ENCODE peak calls at places on chromosomes 6 and 20, in eight cellular contexts. One of them, this sample, is unnamed.
A peak's percentile ranks its signal among the peaks of the same experiment; 100 is the strongest.

GRCh38 chr6:42452171-42453026 is 673 bp upstream of the TRERF1 start:
- DNase-seq in GM10248: peak; percentile 75
- DNase-seq in heart right ventricle: peak; percentile 73
- DNase-seq in H9: peak; percentile 87
- DNase-seq in HCT116: peak; percentile 60
- DNase-seq in Caco-2: peak; percentile 56
- DNase-seq in fibroblast of lung: peak; percentile 81
- DNase-seq in CD8-positive, alpha-beta T cell: peak; percentile 62
- DNase-seq in this sample: peak; percentile 82

GRCh38 chr20:539848-540247 is 3.7 kb downstream of the CSNK2A1 start:
- DNase-seq in GM10248: no peak
- DNase-seq in fibroblast of lung: peak; percentile 73
- DNase-seq in CD8-positive, alpha-beta T cell: no peak
- DNase-seq in HCT116: no peak
- DNase-seq in H9: no peak
- DNase-seq in Caco-2: no peak
- DNase-seq in heart right ventricle: no peak
- DNase-seq in this sample: peak; percentile 58

GRCh38 chr20:58086763-58087566 is 141.5 kb downstream of the ANKRD60 start:
- DNase-seq in Caco-2: peak; percentile 64
- DNase-seq in fibroblast of lung: peak; percentile 51
- DNase-seq in heart right ventricle: no peak
- DNase-seq in GM10248: peak; percentile 43
- DNase-seq in HCT116: peak; percentile 16
- DNase-seq in CD8-positive, alpha-beta T cell: no peak
- DNase-seq in H9: peak; percentile 67
- DNase-seq in this sample: peak; percentile 60

GRCh38 chr6:45422541-45423110 is 44.9 kb upstream of the SUPT3H start:
- DNase-seq in fibroblast of lung: peak; percentile 72
- DNase-seq in CD8-positive, alpha-beta T cell: peak; percentile 77
- DNase-seq in HCT116: no peak
- DNase-seq in Caco-2: peak; percentile 20
- DNase-seq in GM10248: peak; percentile 17
- DNase-seq in H9: peak; percentile 68
- DNase-seq in heart right ventricle: peak; percentile 35
- DNase-seq in this sample: peak; percentile 32

GRCh38 chr6:155349129-155349528 is 34.8 kb upstream of the TFB1M start:
- DNase-seq in H9: no peak
- DNase-seq in Caco-2: no peak
- DNase-seq in CD8-positive, alpha-beta T cell: no peak
- DNase-seq in GM10248: no peak
- DNase-seq in fibroblast of lung: peak; percentile 63
- DNase-seq in HCT116: no peak
- DNase-seq in heart right ventricle: no peak
- DNase-seq in this sample: no peak

GRCh38 chr6:125526007-125526720 is 223.3 kb upstream of the HEY2 start:
- DNase-seq in GM10248: no peak
- DNase-seq in Caco-2: no peak
- DNase-seq in CD8-positive, alpha-beta T cell: no peak
- DNase-seq in heart right ventricle: no peak
- DNase-seq in H9: no peak
- DNase-seq in HCT116: no peak
- DNase-seq in fibroblast of lung: no peak
- DNase-seq in this sample: no peak

GRCh38 chr6:131023834-131024504 is 39.1 kb downstream of the EPB41L2 start:
- DNase-seq in heart right ventricle: no peak
- DNase-seq in H9: no peak
- DNase-seq in Caco-2: no peak
- DNase-seq in CD8-positive, alpha-beta T cell: no peak
- DNase-seq in GM10248: no peak
- DNase-seq in fibroblast of lung: peak; percentile 89
- DNase-seq in HCT116: peak; percentile 3
- DNase-seq in this sample: peak; percentile 76

GRCh38 chr6:140160909-140161308 is 786.5 kb upstream of the CITED2 start:
- DNase-seq in CD8-positive, alpha-beta T cell: no peak
- DNase-seq in Caco-2: no peak
- DNase-seq in fibroblast of lung: no peak
- DNase-seq in GM10248: no peak
- DNase-seq in H9: no peak
- DNase-seq in heart right ventricle: no peak
- DNase-seq in HCT116: no peak
- DNase-seq in this sample: no peak

GRCh38 chr20:17676942-17677341 is 5.1 kb downstream of the RRBP1 start:
- DNase-seq in CD8-positive, alpha-beta T cell: no peak
- DNase-seq in H9: no peak
- DNase-seq in GM10248: no peak
- DNase-seq in Caco-2: no peak
- DNase-seq in heart right ventricle: no peak
- DNase-seq in fibroblast of lung: no peak
- DNase-seq in HCT116: no peak
- DNase-seq in this sample: no peak

GRCh38 chr6:52914516-52914915 is 5.0 kb upstream of the GSTA3 start:
- DNase-seq in HCT116: no peak
- DNase-seq in Caco-2: no peak
- DNase-seq in heart right ventricle: no peak
- DNase-seq in fibroblast of lung: no peak
- DNase-seq in H9: no peak
- DNase-seq in GM10248: no peak
- DNase-seq in CD8-positive, alpha-beta T cell: no peak
- DNase-seq in this sample: no peak

DNA sequence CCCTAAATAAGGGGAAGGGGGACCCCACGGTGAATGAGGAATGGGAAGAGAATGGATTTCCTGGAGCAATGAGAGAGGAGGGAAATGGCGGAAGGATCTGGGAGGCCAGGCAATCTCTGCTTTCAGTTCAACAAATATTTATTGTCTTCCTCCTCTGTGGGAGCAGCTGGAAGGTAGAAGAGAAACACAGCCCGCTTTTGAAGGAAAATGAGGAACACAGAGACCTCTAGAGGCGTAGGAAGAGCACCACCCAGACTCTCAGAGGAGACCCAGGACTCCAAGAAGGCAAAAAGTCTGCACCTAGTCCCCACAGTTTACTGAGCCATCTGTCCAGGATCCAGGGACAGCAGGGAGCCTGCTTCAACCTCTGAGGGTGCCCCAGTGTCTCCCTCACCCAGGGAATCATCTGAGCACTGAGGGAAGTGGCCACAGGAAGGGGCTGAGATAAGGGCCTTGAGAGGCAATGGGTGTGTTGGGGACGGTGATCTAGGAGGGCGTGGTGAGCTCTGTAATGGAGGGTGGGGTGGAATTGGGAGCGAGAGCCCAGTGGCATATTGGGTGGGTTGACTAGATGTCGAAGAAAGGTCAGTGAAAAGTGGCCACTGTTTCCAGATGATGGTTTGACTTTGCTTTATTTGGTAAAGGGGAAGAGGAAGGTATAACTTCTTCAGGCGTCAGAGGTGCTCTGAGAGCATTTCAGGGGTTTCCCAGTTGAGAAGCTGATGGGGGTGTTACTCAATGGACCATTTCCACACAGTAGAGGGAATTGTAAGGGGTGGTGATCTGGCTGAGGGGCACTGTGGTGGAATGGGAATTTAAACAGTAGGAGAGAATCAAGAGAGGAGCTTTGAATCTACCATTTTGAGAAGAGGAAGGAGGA is 610 bp downstream of the PSORS1C1 start:
- DNase-seq in heart right ventricle: no peak
- DNase-seq in fibroblast of lung: peak; percentile 58
- DNase-seq in HCT116: peak; percentile 58
- DNase-seq in H9: no peak
- DNase-seq in CD8-positive, alpha-beta T cell: no peak
- DNase-seq in Caco-2: no peak
- DNase-seq in GM10248: no peak
- DNase-seq in this sample: peak; percentile 81
- TF ChIP-seq CTCF in heart right ventricle: no peak
- TF ChIP-seq CTCF in fibroblast of lung: peak; percentile 18
- TF ChIP-seq CTCF in HCT116: peak; percentile 53
- TF ChIP-seq CTCF in H9: peak; percentile 45
- TF ChIP-seq CTCF in CD8-positive, alpha-beta T cell: no peak
- TF ChIP-seq CTCF in Caco-2: peak; percentile 9
- TF ChIP-seq CTCF in GM10248: no peak
- TF ChIP-seq CTCF in this sample: peak; percentile 33

DNA sequence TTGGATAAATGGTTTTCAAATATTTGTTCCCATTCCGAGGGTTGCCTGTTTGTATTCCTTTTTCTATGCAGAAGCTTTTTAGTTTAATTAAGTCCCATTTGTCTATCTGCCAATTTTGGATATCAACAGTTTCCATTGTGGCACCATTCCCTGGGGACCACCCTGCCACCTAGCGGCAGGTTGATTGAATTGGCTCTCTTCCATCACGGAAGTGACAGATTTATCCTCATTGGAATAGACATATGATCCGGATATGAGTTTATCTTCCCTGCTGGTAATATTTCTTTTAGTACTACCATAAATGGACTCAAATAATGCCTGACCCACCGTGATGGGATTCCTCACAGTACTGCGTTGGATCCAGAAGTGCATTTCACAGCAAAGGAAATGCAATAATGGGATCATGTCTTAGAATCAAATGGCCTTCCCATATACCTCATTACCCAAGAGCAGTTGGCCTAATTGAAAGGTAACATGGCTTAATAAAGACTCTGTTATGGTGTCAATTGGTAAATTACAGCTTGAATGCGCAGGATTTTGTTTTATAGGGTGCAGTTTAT is 327.0 kb downstream of the BMP2 start:
- DNase-seq in HCT116: peak; percentile 4
- DNase-seq in CD8-positive, alpha-beta T cell: no peak
- DNase-seq in GM10248: no peak
- DNase-seq in heart right ventricle: peak; percentile 11
- DNase-seq in fibroblast of lung: peak; percentile 10
- DNase-seq in H9: peak; percentile 50
- DNase-seq in Caco-2: peak; percentile 75
- DNase-seq in this sample: peak; percentile 65
- TF ChIP-seq CTCF in HCT116: peak; percentile 72
- TF ChIP-seq CTCF in CD8-positive, alpha-beta T cell: no peak
- TF ChIP-seq CTCF in GM10248: peak; percentile 49
- TF ChIP-seq CTCF in heart right ventricle: no peak
- TF ChIP-seq CTCF in fibroblast of lung: no peak
- TF ChIP-seq CTCF in H9: peak; percentile 96
- TF ChIP-seq CTCF in Caco-2: peak; percentile 85
- TF ChIP-seq CTCF in this sample: peak; percentile 63

DNA sequence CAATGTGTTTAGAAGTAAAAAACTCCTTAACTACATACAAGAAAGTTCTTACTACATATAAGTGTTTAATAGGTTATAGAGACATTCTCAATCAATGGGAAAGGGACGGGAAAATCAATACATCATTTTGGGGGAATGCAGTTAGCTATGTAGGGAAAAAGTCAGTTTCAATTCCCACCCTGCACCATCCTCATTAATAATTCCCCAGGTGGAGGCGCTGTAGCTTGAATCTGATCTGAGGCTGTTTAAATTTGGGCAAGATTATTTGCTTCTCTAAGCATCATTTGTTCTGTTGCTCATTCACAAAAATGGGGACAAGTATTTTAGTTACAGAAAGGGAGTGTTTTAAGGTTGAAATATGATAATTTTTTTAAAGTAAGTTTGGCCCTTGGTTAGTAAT is 19.1 kb downstream of the OLIG3 start:
- DNase-seq in heart right ventricle: no peak
- DNase-seq in Caco-2: no peak
- DNase-seq in HCT116: no peak
- DNase-seq in GM10248: no peak
- DNase-seq in H9: no peak
- DNase-seq in fibroblast of lung: no peak
- DNase-seq in CD8-positive, alpha-beta T cell: no peak
- DNase-seq in this sample: no peak
- TF ChIP-seq CTCF in heart right ventricle: no peak
- TF ChIP-seq CTCF in Caco-2: no peak
- TF ChIP-seq CTCF in HCT116: peak; percentile 55
- TF ChIP-seq CTCF in GM10248: no peak
- TF ChIP-seq CTCF in H9: peak; percentile 75
- TF ChIP-seq CTCF in fibroblast of lung: no peak
- TF ChIP-seq CTCF in CD8-positive, alpha-beta T cell: no peak
- TF ChIP-seq CTCF in this sample: no peak

DNA sequence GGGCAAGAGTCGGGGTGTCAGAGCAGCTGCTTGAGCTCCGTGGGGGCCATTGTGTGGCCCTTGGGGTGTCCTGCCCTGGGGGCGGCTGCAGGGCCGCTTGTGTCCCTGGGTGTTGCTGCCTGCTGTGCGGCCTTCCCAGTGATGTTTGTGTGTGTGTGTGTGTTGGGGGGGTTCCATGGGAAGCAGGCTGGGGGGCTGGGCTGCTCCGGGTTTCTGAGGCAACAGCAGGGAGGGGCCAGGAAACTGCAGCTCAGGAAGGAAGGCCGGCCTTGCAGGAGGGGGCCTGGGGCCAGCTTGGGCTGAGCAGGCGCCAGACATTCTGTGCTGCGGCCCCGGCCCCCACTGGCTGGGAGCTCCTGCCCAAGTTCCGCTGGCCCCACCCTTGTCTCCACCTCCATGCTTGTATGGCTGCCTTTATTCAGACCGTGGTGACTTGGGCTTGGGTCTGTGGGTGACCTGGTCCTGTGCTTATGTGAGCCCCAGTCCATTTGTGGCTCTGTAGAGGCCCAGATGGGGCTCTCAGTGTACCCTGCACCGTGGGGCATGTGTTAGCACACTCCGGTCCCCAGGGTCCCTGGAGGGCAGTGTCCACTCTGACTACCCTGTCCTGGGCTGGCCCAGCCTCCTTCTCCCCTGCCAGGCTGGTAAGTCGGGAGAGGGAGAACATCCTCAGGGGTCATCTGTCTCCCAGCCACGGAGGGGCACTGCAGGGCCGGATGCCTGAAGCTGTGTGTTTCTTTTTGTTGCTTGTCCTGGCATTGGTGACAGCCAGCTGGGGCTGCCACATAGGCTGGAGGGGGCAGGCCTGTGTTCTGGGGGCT is 4.6 kb upstream of the SOX18 start:
- DNase-seq in GM10248: peak; percentile 62
- DNase-seq in H9: peak; percentile 78
- DNase-seq in fibroblast of lung: no peak
- DNase-seq in CD8-positive, alpha-beta T cell: no peak
- DNase-seq in Caco-2: peak; percentile 59
- DNase-seq in heart right ventricle: peak; percentile 80
- DNase-seq in HCT116: peak; percentile 29
- DNase-seq in this sample: peak; percentile 33
- TF ChIP-seq CTCF in GM10248: peak; percentile 41
- TF ChIP-seq CTCF in H9: peak; percentile 55
- TF ChIP-seq CTCF in fibroblast of lung: peak; percentile 12
- TF ChIP-seq CTCF in CD8-positive, alpha-beta T cell: no peak
- TF ChIP-seq CTCF in Caco-2: peak; percentile 40
- TF ChIP-seq CTCF in heart right ventricle: no peak
- TF ChIP-seq CTCF in HCT116: peak; percentile 52
- TF ChIP-seq CTCF in this sample: no peak

DNA sequence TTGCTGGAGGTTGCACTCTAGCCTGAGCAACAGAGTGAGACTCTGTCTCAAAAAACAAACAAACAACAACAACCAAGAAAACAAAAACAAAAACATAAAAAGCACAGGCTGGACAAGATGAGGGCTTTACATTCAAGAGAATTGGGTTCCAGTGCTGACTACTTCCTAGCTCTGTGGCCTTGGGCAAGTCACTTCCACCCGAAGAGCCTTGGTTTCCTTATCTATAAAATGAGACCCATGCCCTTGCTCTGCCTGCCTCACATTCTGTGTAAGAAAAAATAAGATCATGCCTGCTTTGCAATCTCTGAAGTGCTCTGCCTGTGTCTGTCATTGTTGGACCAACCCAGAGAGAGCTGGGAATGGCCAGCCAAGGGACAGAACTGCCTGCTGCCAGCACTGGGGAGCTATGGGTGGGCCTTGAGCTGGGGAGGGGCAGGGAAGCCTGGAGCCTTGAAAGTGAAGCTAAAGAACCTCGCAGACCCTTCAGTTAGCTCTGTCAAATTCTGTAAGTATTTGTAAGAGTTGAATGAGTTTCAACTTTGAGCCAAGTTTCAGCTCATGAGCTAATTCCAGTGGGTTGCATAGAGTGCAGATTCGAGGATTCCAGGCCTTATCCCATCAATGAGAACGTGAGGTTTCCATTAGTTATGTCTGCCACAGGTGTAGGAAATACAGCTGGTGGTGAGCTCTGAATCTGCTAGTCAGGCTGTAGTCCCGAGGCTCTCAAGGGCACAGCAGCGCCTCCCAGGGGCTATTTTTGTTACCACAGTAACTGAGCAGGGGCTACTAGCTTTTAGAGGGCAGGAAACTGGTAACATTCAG is 93.2 kb downstream of the DLGAP4 start:
- DNase-seq in Caco-2: peak; percentile 87
- DNase-seq in heart right ventricle: no peak
- DNase-seq in GM10248: peak; percentile 68
- DNase-seq in H9: peak; percentile 95
- DNase-seq in HCT116: peak; percentile 91
- DNase-seq in fibroblast of lung: peak; percentile 6
- DNase-seq in CD8-positive, alpha-beta T cell: peak; percentile 27
- DNase-seq in this sample: peak; percentile 56
- TF ChIP-seq CTCF in Caco-2: peak; percentile 69
- TF ChIP-seq CTCF in heart right ventricle: no peak
- TF ChIP-seq CTCF in GM10248: peak; percentile 46
- TF ChIP-seq CTCF in H9: peak; percentile 89
- TF ChIP-seq CTCF in HCT116: peak; percentile 91
- TF ChIP-seq CTCF in fibroblast of lung: peak; percentile 25
- TF ChIP-seq CTCF in CD8-positive, alpha-beta T cell: no peak
- TF ChIP-seq CTCF in this sample: no peak

This sample was measured in MCF 10A.